ENCODE peak calls at places on chromosomes 11 and 22, in seven cellular contexts. O, P, C, F, N, E and S are unnamed samples.
A peak's percentile ranks its signal among the peaks of the same experiment; 100 is the strongest.

GRCh38 chr11:15848769-15849168 is 507.6 kb downstream of the SOX6 start:
- DNase-seq in O (no peak), C (no peak), E (no peak), N (no peak), P (no peak), F (no peak), S (no peak)

GRCh38 chr22:37739000-37739399 is 42.2 kb downstream of the TRIOBP start:
- DNase-seq in O (no peak), F (peak; percentile 92), E (no peak), C (no peak), N (no peak), P (no peak), S (no peak)

GRCh38 chr11:69157822-69158231 is 2.1 kb downstream of the SMIM38 start:
- DNase-seq in F (no peak), E (no peak), P (no peak), C (no peak), O (no peak), N (no peak), S (no peak)

GRCh38 chr22:18023509-18024275 is 669 bp downstream of the MICAL3 start:
- DNase-seq in P (peak; percentile 49), O (peak; percentile 75), N (peak; percentile 39), F (peak; percentile 91), C (peak; percentile 77), E (peak; percentile 86), S (peak; percentile 34)

GRCh38 chr11:92759571-92760214 is 209.8 kb upstream of the MTNR1B start:
- DNase-seq in N (no peak), C (no peak), E (no peak), O (no peak), F (no peak), P (no peak), S (no peak)

GRCh38 chr11:11332141-11332710 is 20.8 kb downstream of the CSNK2A3 start:
- DNase-seq in N (no peak), E (no peak), C (no peak), P (no peak), F (no peak), O (no peak), S (no peak)

GRCh38 chr11:66970808-66971442 is 4.2 kb upstream of the C11orf86 start:
- DNase-seq in O (no peak), C (peak; percentile 90), E (no peak), N (peak; percentile 100), F (no peak), P (no peak), S (no peak)

GRCh38 chr11:120024046-120024445 is 113.9 kb downstream of the TRIM29 start:
- DNase-seq in O (no peak), E (no peak), P (no peak), F (no peak), N (no peak), C (no peak), S (no peak)

GRCh38 chr22:42763965-42764480 is 43.4 kb upstream of the A4GALT start:
- DNase-seq in N (no peak), C (no peak), P (no peak), O (no peak), F (no peak), E (no peak), S (no peak)

GRCh38 chr11:93668171-93668570 is 6.7 kb downstream of the CEP295 start:
- DNase-seq in P (no peak), E (no peak), C (no peak), O (no peak), N (peak; percentile 50), F (no peak), S (no peak)

GRCh38 chr11:16114451-16114850 is 241.9 kb downstream of the SOX6 start:
- DNase-seq in N (no peak), O (no peak), F (no peak), P (no peak), C (no peak), E (no peak), S (no peak)

GRCh38 chr22:37496651-37497599 is 10.7 kb upstream of the MFNG start:
- DNase-seq in N (peak; percentile 95), P (no peak), C (no peak), E (no peak), O (no peak), F (no peak), S (no peak)

GRCh38 chr22:50720861-50721844 is 16.9 kb upstream of the ACR start:
- DNase-seq in C (no peak), F (peak; percentile 62), N (no peak), E (no peak), O (peak; percentile 39), P (no peak), S (no peak)

GRCh38 chr11:118939412-118939915 is 13.7 kb upstream of the BCL9L start:
- DNase-seq in F (peak; percentile 50), P (no peak), O (no peak), E (no peak), N (no peak), C (no peak), S (no peak)

GRCh38 chr11:67373916-67374570 is 645 bp upstream of the CLCF1 start:
- DNase-seq in F (peak; percentile 96), O (peak; percentile 69), C (peak; percentile 94), P (peak; percentile 67), N (peak; percentile 80), E (peak; percentile 75), S (peak; percentile 76)

GRCh38 chr11:63769044-63769718 is 606 bp upstream of the ZFTA start:
- DNase-seq in P (peak; percentile 62), F (peak; percentile 79), N (no peak), E (peak; percentile 51), O (peak; percentile 60), C (no peak), S (no peak)

GRCh38 chr22:44645531-44645930 is 56.5 kb upstream of the PRR5 start:
- DNase-seq in C (no peak), P (no peak), F (peak; percentile 48), E (no peak), N (no peak), O (no peak), S (no peak)

GRCh38 chr11:76803023-76803422 is 19.9 kb downstream of the TSKU start:
- DNase-seq in P (no peak), F (no peak), N (no peak), E (no peak), C (peak; percentile 79), O (no peak), S (no peak)

GRCh38 chr11:67119577-67120391 is 721 bp downstream of the KDM2A start:
- DNase-seq in N (no peak), C (no peak), O (peak; percentile 51), P (peak; percentile 60), E (peak; percentile 46), F (peak; percentile 78), S (peak; percentile 36)

GRCh38 chr11:61639816-61640443 is 40.3 kb upstream of the DAGLA start:
- DNase-seq in F (no peak), O (no peak), N (no peak), C (no peak), P (no peak), E (no peak), S (no peak)

GRCh38 chr11:28107331-28107725 is 628 bp downstream of the KIF18A start:
- DNase-seq in N (no peak), P (no peak), F (no peak), C (peak; percentile 71), O (peak; percentile 17), E (peak; percentile 38), S (no peak)

DNA sequence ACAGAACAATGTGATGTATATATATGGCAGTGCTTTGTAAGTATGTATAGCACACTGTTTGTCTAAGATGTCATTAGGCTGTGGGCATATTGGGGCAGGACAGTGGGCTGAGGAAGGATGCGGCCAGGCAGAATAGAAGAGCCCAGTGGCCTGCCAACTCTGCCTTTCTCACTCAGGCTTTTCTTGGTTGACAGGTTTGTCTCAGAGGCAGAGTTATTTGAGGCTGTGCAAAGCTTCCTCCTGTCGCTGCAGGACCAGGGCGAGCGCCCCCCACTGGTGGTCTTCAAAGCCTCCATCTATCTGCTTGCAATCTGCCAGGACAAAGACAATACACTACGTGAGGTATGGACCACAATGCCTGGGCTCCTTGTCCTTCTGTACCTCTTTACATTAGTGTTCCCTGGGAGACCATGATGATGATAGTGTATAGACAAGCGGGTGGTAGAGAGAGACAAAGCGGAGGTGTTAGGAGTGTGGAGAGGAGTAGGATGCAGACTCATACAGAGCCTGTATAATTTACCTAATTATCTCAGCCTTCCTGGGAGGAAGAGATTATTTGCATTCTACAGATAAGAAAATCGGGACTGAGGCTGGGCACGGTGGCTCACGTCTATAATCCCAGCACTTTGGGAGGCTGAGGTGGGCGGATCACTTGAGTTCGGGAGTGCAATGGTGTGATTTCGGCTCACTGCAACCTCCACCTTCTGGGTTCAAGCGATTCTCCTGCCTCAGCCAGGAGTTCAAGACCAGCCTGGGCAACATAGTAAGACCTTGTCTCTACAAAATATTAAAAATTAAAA is 37.3 kb upstream of the CCDC134 start:
- DNase-seq in N (no peak), O (peak; percentile 67), C (no peak), E (peak; percentile 65), P (no peak), F (no peak), S (peak; percentile 12)
- TF ChIP-seq CTCF in N (peak; percentile 37), O (peak; percentile 61), C (no peak), E (peak; percentile 55), P (peak; percentile 33), F (peak; percentile 14), S (peak; percentile 64)

GRCh38 chr11:71992331-71992730 is 6.4 kb upstream of the IL18BP start:
- DNase-seq in C (no peak), N (no peak), F (no peak), P (no peak), O (no peak), E (no peak), S (no peak)

GRCh38 chr11:71987521-71987920 is 11.2 kb upstream of the IL18BP start:
- DNase-seq in N (no peak), E (no peak), P (no peak), C (no peak), O (no peak), F (no peak), S (no peak)

GRCh38 chr11:71991494-71991893 is 7.2 kb upstream of the IL18BP start:
- DNase-seq in O (no peak), F (no peak), C (no peak), P (no peak), E (no peak), N (no peak), S (no peak)

GRCh38 chr11:71988050-71988449 is 10.7 kb upstream of the IL18BP start:
- DNase-seq in O (no peak), F (no peak), P (no peak), C (no peak), N (peak; percentile 56), E (no peak), S (no peak)

GRCh38 chr11:71990721-71991120 is 8.0 kb upstream of the IL18BP start:
- DNase-seq in N (no peak), P (no peak), E (no peak), C (no peak), O (no peak), F (no peak), S (no peak)
- TF ChIP-seq CTCF in N (no peak), P (no peak), E (no peak), C (no peak), O (no peak), F (no peak), S (no peak)

GRCh38 chr11:103862049-103862826 is 174.2 kb upstream of the DDI1 start:
- DNase-seq in C (no peak), E (no peak), F (no peak), P (no peak), O (peak; percentile 10), N (no peak), S (no peak)
- TF ChIP-seq CTCF in C (no peak), E (no peak), F (no peak), P (no peak), O (no peak), N (no peak), S (no peak)

DNA sequence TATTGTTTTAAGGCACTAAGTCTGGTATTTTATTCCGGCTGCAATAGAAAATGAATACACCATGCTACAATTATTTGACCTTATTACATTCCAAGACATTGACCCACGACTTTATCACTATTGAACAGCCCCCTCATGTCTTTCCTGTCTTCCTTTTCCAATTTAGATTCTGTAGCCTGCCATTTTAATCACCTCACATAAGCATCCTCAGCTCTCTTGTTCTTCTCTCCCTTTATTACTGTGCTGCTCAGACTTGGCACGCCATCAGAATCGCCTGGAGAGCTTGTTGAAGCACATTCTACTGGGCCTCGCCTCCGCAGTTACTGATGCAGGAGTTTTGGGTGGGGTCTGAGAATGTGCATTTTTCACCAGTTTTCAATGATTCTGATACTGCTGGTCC is 38.7 kb upstream of the SWAP70 start:
- DNase-seq in N (no peak), E (no peak), P (no peak), O (no peak), F (no peak), C (no peak), S (no peak)
- TF ChIP-seq CTCF in N (no peak), E (no peak), P (no peak), O (no peak), F (no peak), C (no peak), S (no peak)